ENCODE peak calls at places on chromosomes 12 and 14, in ten cellular contexts. J, P, W, Y, K, I, O, R, Q and A are unnamed samples.

GRCh38 chr12:52216107-52216506 is 16.9 kb upstream of the KRT7 start:
- DNase-seq in J (no peak), P (no peak), W (no peak), Y (no peak), K (no peak), I (no peak), O (no peak), R (no peak), Q (no peak), A (no peak)

GRCh38 chr14:43247877-43248276 is 1259.2 kb downstream of the FSCB start:
- DNase-seq in J (no peak), P (no peak), W (no peak), Y (no peak), K (no peak), I (no peak), O (no peak), R (no peak), Q (no peak), A (no peak)

GRCh38 chr14:94391284-94391914 is 3.0 kb upstream of the SERPINA1 start:
- DNase-seq in J (no peak), P (no peak), W (no peak), Y (no peak), K (no peak), I (no peak), O (no peak), R (no peak), Q (no peak), A (no peak)

GRCh38 chr14:96309907-96310330 is 53.2 kb downstream of the ATG2B start:
- DNase-seq in J (no peak), P (no peak), W (no peak), Y (peak), K (no peak), I (no peak), O (no peak), R (no peak), Q (no peak), A (no peak)

GRCh38 chr12:636632-637031 is 26.6 kb downstream of the NINJ2 start:
- DNase-seq in J (no peak), P (no peak), W (no peak), Y (no peak), K (no peak), I (no peak), O (no peak), R (no peak), Q (no peak), A (no peak)

GRCh38 chr12:15684896-15685658 is 104.1 kb downstream of the EPS8 start:
- DNase-seq in J (no peak), P (no peak), W (no peak), Y (no peak), K (no peak), I (no peak), O (no peak), R (no peak), Q (no peak), A (no peak)

GRCh38 chr12:40566246-40566645 is 126.0 kb upstream of the CNTN1 start:
- DNase-seq in J (no peak), P (no peak), W (no peak), Y (peak), K (no peak), I (no peak), O (no peak), R (no peak), Q (no peak), A (no peak)

GRCh38 chr14:63682727-63683593 is 41.3 kb upstream of the WDR89 start:
- DNase-seq in J (no peak), P (no peak), W (no peak), Y (no peak), K (no peak), I (no peak), O (no peak), R (no peak), Q (no peak), A (no peak)

GRCh38 chr14:92577321-92577742 is 63.8 kb downstream of the RIN3 start:
- DNase-seq in J (no peak), P (no peak), W (no peak), Y (no peak), K (no peak), I (no peak), O (no peak), R (no peak), Q (no peak), A (no peak)